ENCODE peak calls at places on chromosomes 6 and 20, in eight cellular contexts. S, H, W, V, T, A, R and O are unnamed samples.
A peak's percentile ranks its signal among the peaks of the same experiment; 100 is the strongest.

GRCh38 chr6:80676386-80676785 is 569.9 kb downstream of the BCKDHB start:
- ATAC-seq in V (no peak), R (no peak), H (no peak), A (no peak), S (no peak), T (no peak), W (no peak), O (no peak)

GRCh38 chr6:131023834-131024504 is 39.1 kb downstream of the EPB41L2 start:
- ATAC-seq in R (no peak), S (peak; percentile 58), A (no peak), V (peak; percentile 74), W (peak; percentile 54), T (no peak), H (peak; percentile 22), O (no peak)

GRCh38 chr20:32737371-32738223 is 5.7 kb downstream of the COMMD7 start:
- ATAC-seq in R (no peak), T (peak; percentile 93), S (peak; percentile 94), V (no peak), H (peak; percentile 34), W (peak; percentile 91), A (peak; percentile 88), O (no peak)

GRCh38 chr6:158242071-158242606 is 70.1 kb upstream of the TULP4 start:
- ATAC-seq in S (no peak), T (peak; percentile 20), H (no peak), V (peak; percentile 76), W (peak; percentile 39), R (no peak), A (peak; percentile 17), O (no peak)

GRCh38 chr6:126531840-126532239 is 191.9 kb downstream of the CENPW start:
- ATAC-seq in S (peak; percentile 21), R (no peak), V (no peak), T (no peak), H (no peak), A (no peak), W (no peak), O (no peak)

GRCh38 chr6:158020272-158020711 is 38.6 kb downstream of the SYNJ2 start:
- ATAC-seq in W (peak; percentile 55), S (peak; percentile 90), A (no peak), T (no peak), H (no peak), R (no peak), V (no peak), O (no peak)

GRCh38 chr6:1103027-1103426 is 208.9 kb upstream of the FOXQ1 start:
- ATAC-seq in R (peak; percentile 61), H (no peak), A (no peak), S (no peak), V (no peak), T (no peak), W (no peak), O (no peak)

GRCh38 chr20:16262594-16262993 is 310.7 kb downstream of the KIF16B start:
- ATAC-seq in A (no peak), R (no peak), V (no peak), S (no peak), T (no peak), W (no peak), H (peak; percentile 74), O (no peak)

GRCh38 chr6:43476744-43477143 is 626 bp upstream of the TJAP1 start:
- ATAC-seq in W (peak; percentile 47), R (no peak), V (no peak), A (peak; percentile 13), H (no peak), S (no peak), T (peak; percentile 10), O (no peak)

GRCh38 chr6:152404936-152405595 is 232.1 kb downstream of the SYNE1 start:
- ATAC-seq in A (no peak), W (no peak), R (no peak), V (no peak), S (no peak), T (no peak), H (no peak), O (no peak)

GRCh38 chr6:44976677-44977405 is 351.3 kb upstream of the RUNX2 start:
- ATAC-seq in V (no peak), W (peak; percentile 98), S (peak; percentile 91), A (peak; percentile 74), H (no peak), T (peak; percentile 73), R (no peak), O (no peak)

GRCh38 chr20:4802522-4802921 is 80.8 kb downstream of the PRND start:
- ATAC-seq in R (no peak), V (no peak), W (no peak), S (no peak), H (peak; percentile 23), A (no peak), T (no peak), O (no peak)

GRCh38 chr6:142421285-142422202 is 119.7 kb downstream of the ADGRG6 start:
- ATAC-seq in T (no peak), S (no peak), H (no peak), R (no peak), V (no peak), A (no peak), W (no peak), O (no peak)

GRCh38 chr6:5672581-5673011 is 334.1 kb downstream of the NRN1 start:
- ATAC-seq in T (no peak), R (peak; percentile 66), S (no peak), V (no peak), W (no peak), A (no peak), H (peak; percentile 55), O (peak; percentile 88)

GRCh38 chr20:34512266-34512954 is 3.8 kb upstream of the DYNLRB1 start:
- ATAC-seq in A (no peak), H (no peak), R (no peak), T (no peak), V (no peak), S (no peak), W (no peak), O (no peak)

GRCh38 chr20:8953300-8953699 is 115.6 kb upstream of the PLCB4 start:
- ATAC-seq in V (no peak), S (no peak), W (no peak), A (no peak), H (no peak), R (no peak), T (no peak), O (no peak)

GRCh38 chr6:134223761-134224445 is 94.0 kb downstream of the SGK1 start:
- ATAC-seq in S (no peak), V (no peak), H (peak; percentile 87), R (no peak), T (no peak), W (no peak), A (no peak), O (no peak)

GRCh38 chr6:1039746-1040145 is 272.2 kb upstream of the FOXQ1 start:
- ATAC-seq in H (no peak), W (no peak), R (no peak), A (no peak), T (no peak), V (no peak), S (no peak), O (no peak)

GRCh38 chr6:13242178-13242577 is 86.2 kb downstream of the TBC1D7 start:
- ATAC-seq in W (no peak), T (no peak), A (no peak), R (no peak), S (no peak), H (no peak), V (no peak), O (no peak)

GRCh38 chr6:34424200-34425131 is 1.4 kb downstream of the RPS10 start:
- ATAC-seq in A (no peak), S (no peak), V (no peak), W (no peak), H (no peak), R (no peak), T (no peak), O (no peak)

GRCh38 chr20:44856847-44857448 is 28.6 kb upstream of the YWHAB start:
- ATAC-seq in S (no peak), H (peak; percentile 23), W (no peak), A (no peak), V (no peak), R (no peak), T (no peak), O (no peak)

GRCh38 chr6:122052501-122052900 is 347.0 kb upstream of the HSF2 start:
- ATAC-seq in H (no peak), S (no peak), R (no peak), A (no peak), T (no peak), W (peak; percentile 18), V (no peak), O (no peak)